ENCODE peak calls at places on chromosomes 13 and 19, in seven cellular contexts. S is iPS DF 6.9, I is A549, P is mucosa of descending colon, J is thyroid gland, D is HAP-1, A is upper lobe of right lung. B is an unnamed sample.

GRCh38 chr13:44142911-44143665 is 230.5 kb upstream of the SERP2 start:
- DNase-seq in S (no peak), I (peak; percentile 66), P (no peak), J (no peak), D (no peak), A (no peak), B (no peak)

GRCh38 chr13:27177852-27178251 is 6.2 kb upstream of the USP12 start:
- DNase-seq in S (no peak), I (no peak), P (no peak), J (no peak), D (no peak), A (no peak), B (peak; percentile 40)

GRCh38 chr19:30682576-30683536 is 310.7 kb downstream of the ZNF536 start:
- DNase-seq in S (peak; percentile 27), I (peak; percentile 74), P (peak; percentile 74), J (peak; percentile 80), D (peak; percentile 85), A (peak; percentile 77), B (peak; percentile 76)

GRCh38 chr19:4977299-4978174 is 8.6 kb downstream of the KDM4B start:
- DNase-seq in S (no peak), I (no peak), P (no peak), J (peak; percentile 84), D (no peak), A (no peak), B (no peak)

GRCh38 chr19:460877-461609 is at the start of gene SHC2:
- DNase-seq in S (no peak), I (no peak), P (no peak), J (peak; percentile 45), D (peak; percentile 67), A (no peak), B (peak; percentile 47)

GRCh38 chr13:110425444-110425780 is 118.3 kb downstream of the COL4A2 start:
- DNase-seq in S (no peak), I (no peak), P (no peak), J (no peak), D (no peak), A (no peak), B (no peak)

GRCh38 chr13:113123226-113124150 is 889 bp downstream of the F10 start:
- DNase-seq in S (no peak), I (no peak), P (no peak), J (no peak), D (peak; percentile 40), A (no peak), B (peak; percentile 73)

GRCh38 chr19:8877854-8878705 is 45.9 kb downstream of the MBD3L1 start:
- DNase-seq in S (no peak), I (peak; percentile 11), P (no peak), J (no peak), D (peak; percentile 42), A (no peak), B (peak; percentile 30)

GRCh38 chr19:8361921-8362793 is 1.8 kb upstream of the ANGPTL4 start:
- DNase-seq in S (no peak), I (peak; percentile 97), P (peak; percentile 92), J (peak; percentile 99), D (no peak), A (peak; percentile 95), B (peak; percentile 42)

GRCh38 chr13:80704369-80704768 is 363.4 kb upstream of the SPRY2 start:
- DNase-seq in S (no peak), I (no peak), P (no peak), J (no peak), D (no peak), A (no peak), B (no peak)
- H3K9me3 ChIP-seq in S (no peaks in the 10 kb centered on the region), I (no peaks in the 10 kb centered on the region), P (peaks cover 26% of the 10 kb centered on the region), J (no peaks in the 10 kb centered on the region), D (no peaks in the 10 kb centered on the region), A (no peaks in the 10 kb centered on the region), B (no peaks in the 10 kb centered on the region)

GRCh38 chr13:111622051-111622531 is 301.6 kb downstream of the TEX29 start:
- DNase-seq in S (no peak), I (no peak), P (no peak), J (no peak), D (no peak), A (no peak), B (no peak)
- H3K9me3 ChIP-seq in S (no peaks in the 10 kb centered on the region), I (no peaks in the 10 kb centered on the region), P (no peaks in the 10 kb centered on the region), J (no peaks in the 10 kb centered on the region), D (no peaks in the 10 kb centered on the region), A (no peaks in the 10 kb centered on the region), B (peaks cover 12% of the 10 kb centered on the region)

GRCh38 chr19:37565370-37565669 is 29.3 kb downstream of the ZNF571 start:
- DNase-seq in S (no peak), I (no peak), P (no peak), J (no peak), D (no peak), A (no peak), B (no peak)
- H3K9me3 ChIP-seq in S (peaks cover 4% of the 10 kb centered on the region), I (peaks cover 100% of the 10 kb centered on the region), P (peaks cover 38% of the 10 kb centered on the region), J (peaks cover 20% of the 10 kb centered on the region), D (peaks cover 20% of the 10 kb centered on the region), A (peaks cover 99% of the 10 kb centered on the region), B (peaks cover 37% of the 10 kb centered on the region)

DNA sequence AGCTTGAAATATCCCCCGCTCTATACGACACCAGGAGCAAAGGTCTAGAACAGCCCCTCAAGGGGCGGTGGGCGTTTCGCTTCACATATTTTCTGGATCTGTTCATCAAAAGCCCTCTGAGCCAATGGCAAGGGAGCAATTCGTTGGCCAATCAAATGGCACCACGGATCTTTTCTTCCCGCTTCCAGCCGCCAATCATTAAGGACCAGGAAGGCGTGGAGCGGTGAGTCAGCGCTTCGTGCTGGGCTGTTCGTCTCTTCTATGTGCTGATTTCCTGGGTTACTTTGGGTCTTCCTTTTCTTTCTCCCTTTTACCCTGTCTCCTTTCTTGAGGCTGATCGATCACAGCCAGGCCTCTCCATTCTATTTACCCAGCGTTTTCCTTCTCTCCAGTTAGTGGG is at the start of gene NLRP4:
- DNase-seq in S (no peak), I (peak; percentile 19), P (no peak), J (no peak), D (no peak), A (no peak), B (no peak)
- H3K9me3 ChIP-seq in S (peaks cover 2% of the 10 kb centered on the region), I (peaks cover 3% of the 10 kb centered on the region), P (no peaks in the 10 kb centered on the region), J (no peaks in the 10 kb centered on the region), D (no peaks in the 10 kb centered on the region), A (no peaks in the 10 kb centered on the region), B (peaks cover 3% of the 10 kb centered on the region)

DNA sequence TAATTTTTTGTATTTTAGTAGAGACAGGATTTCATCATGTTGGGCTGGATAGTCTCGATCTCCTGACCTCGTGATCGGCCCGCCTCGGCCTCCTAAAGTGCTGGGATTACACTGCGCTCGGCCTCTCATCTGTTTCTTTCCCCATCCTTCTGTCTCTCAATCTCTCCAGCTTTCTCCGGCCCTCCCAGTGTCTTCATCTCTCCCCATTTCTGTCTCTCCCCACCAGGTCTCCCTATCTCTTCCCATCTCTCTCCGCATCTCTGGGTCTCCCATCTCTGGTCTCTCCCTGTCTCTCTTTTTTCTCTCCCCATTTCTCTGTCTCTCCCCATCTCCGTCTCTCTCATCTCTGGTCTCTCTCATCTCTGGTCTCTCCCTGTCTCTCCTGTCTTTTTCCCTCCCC is 12.2 kb upstream of the NFIX start:
- DNase-seq in S (no peak), I (no peak), P (no peak), J (no peak), D (no peak), A (no peak), B (no peak)
- H3K9me3 ChIP-seq in S (no peaks in the 10 kb centered on the region), I (no peaks in the 10 kb centered on the region), P (no peaks in the 10 kb centered on the region), J (no peaks in the 10 kb centered on the region), D (no peaks in the 10 kb centered on the region), A (no peaks in the 10 kb centered on the region), B (no peaks in the 10 kb centered on the region)

DNA sequence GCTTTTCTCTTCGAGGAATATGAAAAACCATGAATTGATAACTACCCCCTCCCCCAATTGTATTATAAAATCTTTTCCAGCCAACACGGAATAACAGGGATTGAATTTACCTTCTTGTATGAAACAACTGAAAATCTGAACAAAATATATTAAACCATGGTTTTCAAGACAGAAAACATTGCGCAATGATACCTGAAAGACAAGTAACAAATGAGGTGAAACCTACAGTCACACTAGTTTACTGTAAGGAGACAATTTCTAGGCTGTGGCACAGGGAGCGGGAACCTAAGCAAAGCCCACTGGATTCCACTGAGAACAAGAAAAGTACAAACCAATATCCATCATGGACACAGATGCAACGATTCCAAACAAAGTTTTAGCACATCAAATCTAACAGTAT is 53.4 kb downstream of the ZNF283 start:
- DNase-seq in S (no peak), I (no peak), P (no peak), J (no peak), D (no peak), A (no peak), B (no peak)
- H3K9me3 ChIP-seq in S (peaks cover 2% of the 10 kb centered on the region), I (peaks cover 85% of the 10 kb centered on the region), P (peaks cover 92% of the 10 kb centered on the region), J (no peaks in the 10 kb centered on the region), D (peaks cover 12% of the 10 kb centered on the region), A (peaks cover 30% of the 10 kb centered on the region), B (no peaks in the 10 kb centered on the region)

B was measured in WERI-Rb-1.